ENCODE peak calls at places on chromosomes 11 and 22, in five cellular contexts. X is NCI-H187; Z is endothelial cell; P is HFF-Myc; I is activated CD4-positive, alpha-beta T cell treated with anti-CD3 and anti-CD28 coated beads, Interleukin-2, amount 10 ng/mL, durations not matched to agents 7 days and 5 days. E is an unnamed sample.

GRCh38 chr22:49305215-49305965 is 522.3 kb downstream of the BRD1 start:
- DNase-seq in X (peak), Z (peak), P (no peak), I (peak), E (peak)

GRCh38 chr11:22860241-22860640 is at the start of gene CCDC179:
- DNase-seq in X (no peak), Z (no peak), P (no peak), I (no peak), E (no peak)

GRCh38 chr11:117490019-117490679 is 162.5 kb downstream of the CEP164 start:
- DNase-seq in X (no peak), Z (peak), P (no peak), I (no peak), E (no peak)

GRCh38 chr11:84543367-84544159 is 1083.6 kb downstream of the DLG2 start:
- DNase-seq in X (peak), Z (no peak), P (no peak), I (no peak), E (no peak)

GRCh38 chr11:66676931-66677598 is 622 bp downstream of the RBM4B start:
- DNase-seq in X (no peak), Z (no peak), P (no peak), I (no peak), E (no peak)

GRCh38 chr11:18137186-18137800 is 4.9 kb downstream of the MRGPRX3 start:
- DNase-seq in X (no peak), Z (no peak), P (no peak), I (no peak), E (no peak)

GRCh38 chr11:88059326-88059725 is 115.9 kb downstream of the RAB38 start:
- DNase-seq in X (no peak), Z (no peak), P (no peak), I (no peak), E (no peak)

GRCh38 chr11:77111277-77111676 is 8.6 kb downstream of the OMP start:
- DNase-seq in X (no peak), Z (no peak), P (no peak), I (no peak), E (no peak)

GRCh38 chr11:76610871-76611475 is 59.6 kb downstream of the LRRC32 start:
- DNase-seq in X (peak), Z (no peak), P (no peak), I (no peak), E (no peak)

GRCh38 chr11:2945757-2946287 is 16.6 kb upstream of the PHLDA2 start:
- DNase-seq in X (no peak), Z (no peak), P (no peak), I (no peak), E (no peak)